ENCODE peak calls at places on chromosomes 11 and 22, in five cellular contexts. W is aorta; J is endothelial cell of umbilical vein; N is CD8-positive, alpha-beta memory T cell; A is cardiac muscle cell. M is an unnamed sample. For H3K9me3, the result is how much of the 10 kb centered on the place peaks cover.

GRCh38 chr11:72561856-72562255 is 112.4 kb downstream of the PDE2A start:
- DNase-seq in W (no peak), J (no peak), N (no peak), A (no peak), M (no peak)

GRCh38 chr11:93939084-93939780 is 81.9 kb upstream of the HEPHL1 start:
- DNase-seq in W (no peak), J (no peak), N (no peak), A (peak), M (no peak)

GRCh38 chr11:58525037-58525614 is 17.2 kb upstream of the OR5B21 start:
- DNase-seq in W (no peak), J (no peak), N (peak), A (peak), M (no peak)

GRCh38 chr22:29129644-29130201 is 56.9 kb downstream of the KREMEN1 start:
- DNase-seq in W (no peak), J (no peak), N (no peak), A (no peak), M (no peak)

GRCh38 chr22:39661501-39661841 is 90.9 kb downstream of the CACNA1I start:
- DNase-seq in W (no peak), J (no peak), N (no peak), A (no peak), M (no peak)

GRCh38 chr11:63663809-63664208 is 7.4 kb downstream of the ATL3 start:
- DNase-seq in W (no peak), J (peak), N (no peak), A (peak), M (no peak)

GRCh38 chr22:30015846-30016245 is 64.4 kb upstream of the HORMAD2 start:
- DNase-seq in W (no peak), J (no peak), N (no peak), A (no peak), M (no peak)

GRCh38 chr11:20031155-20032001 is 128.9 kb downstream of the DBX1 start:
- DNase-seq in W (no peak), J (peak), N (no peak), A (peak), M (no peak)

GRCh38 chr22:10778296-10778814 is 4749.6 kb upstream of the OR11H1 start:
- DNase-seq in W (no peak), J (no peak), N (no peak), A (no peak), M (no peak)

GRCh38 chr22:10781571-10782403 is 4746.2 kb upstream of the OR11H1 start:
- DNase-seq in W (peak), J (no peak), N (no peak), A (no peak), M (no peak)

GRCh38 chr22:10780281-10780680 is 4747.7 kb upstream of the OR11H1 start:
- DNase-seq in W (peak), J (no peak), N (no peak), A (no peak), M (no peak)
- H3K9me3 ChIP-seq in W (under half), J (under half), N (under half), A (under half), M (under half)

GRCh38 chr11:134610116-134610910 is 198.3 kb upstream of the B3GAT1 start:
- DNase-seq in W (no peak), J (no peak), N (no peak), A (no peak), M (no peak)
- H3K9me3 ChIP-seq in W (under half), J (under half), N (under half), A (under half), M (under half)

GRCh38 chr11:69195819-69196218 is 40.1 kb downstream of the SMIM38 start:
- DNase-seq in W (no peak), J (no peak), N (no peak), A (no peak), M (no peak)
- H3K9me3 ChIP-seq in W (under half), J (under half), N (under half), A (under half), M (under half)

GRCh38 chr22:47275479-47276218 is 513.2 kb downstream of the TBC1D22A start:
- DNase-seq in W (peak), J (no peak), N (no peak), A (peak), M (no peak)
- H3K9me3 ChIP-seq in W (under half), J (under half), N (under half), A (under half), M (under half)

GRCh38 chr22:20207277-20208025 is 56.6 kb upstream of the CCDC188 start:
- DNase-seq in W (no peak), J (no peak), N (no peak), A (no peak), M (no peak)
- H3K9me3 ChIP-seq in W (under half), J (under half), N (under half), A (under half), M (under half)

GRCh38 chr22:43308451-43309235 is 34.5 kb downstream of the SCUBE1 start:
- DNase-seq in W (no peak), J (no peak), N (no peak), A (no peak), M (no peak)
- H3K9me3 ChIP-seq in W (under half), J (under half), N (under half), A (under half), M (under half)

GRCh38 chr11:35153280-35153679 is 14.3 kb downstream of the CD44 start:
- DNase-seq in W (no peak), J (no peak), N (no peak), A (no peak), M (no peak)
- H3K9me3 ChIP-seq in W (under half), J (under half), N (under half), A (under half), M (under half)

DNA sequence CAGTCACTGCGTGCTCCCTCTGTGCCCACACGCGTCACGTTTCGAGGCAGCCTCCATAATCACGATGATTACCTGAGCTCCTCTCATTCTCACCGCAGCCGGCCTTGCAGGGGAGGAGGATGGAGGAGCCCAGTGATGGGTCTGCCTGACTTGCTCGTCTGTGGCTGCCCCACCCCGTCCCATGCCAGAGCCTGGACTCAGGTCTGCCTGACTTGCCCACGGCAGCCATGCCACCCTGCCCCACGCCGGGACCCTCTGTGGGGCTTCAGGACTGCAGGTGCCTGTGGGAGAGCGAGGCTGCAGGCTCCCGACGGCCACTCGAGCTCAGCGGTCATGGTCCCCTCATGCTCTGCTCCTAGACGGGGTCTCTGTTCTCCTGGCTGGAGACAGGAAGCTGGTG is 1025.1 kb downstream of the BRD1 start:
- DNase-seq in W (peak), J (no peak), N (no peak), A (no peak), M (no peak)
- H3K9me3 ChIP-seq in W (under half), J (under half), N (under half), A (under half), M (under half)

DNA sequence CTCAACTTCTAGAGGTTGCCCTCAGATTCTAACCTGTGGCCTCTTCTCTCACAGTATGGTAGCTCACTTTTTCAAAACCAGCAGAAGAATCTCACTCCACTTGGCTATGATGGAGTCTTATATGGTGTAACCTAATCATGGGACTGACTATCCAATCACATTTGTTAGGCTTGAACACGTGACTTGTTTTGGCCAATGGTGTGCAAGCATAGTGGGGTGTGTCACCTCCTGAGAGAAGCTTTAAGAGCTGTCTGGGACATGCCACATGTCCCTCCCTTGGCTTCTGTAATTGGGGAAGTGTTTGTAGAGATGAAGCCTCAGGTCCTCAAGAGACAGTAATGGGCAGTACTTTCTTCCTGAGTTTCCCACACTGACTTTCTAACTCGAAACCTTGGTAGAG is 12.8 kb upstream of the SMIM38 start:
- DNase-seq in W (no peak), J (no peak), N (no peak), A (no peak), M (no peak)
- H3K9me3 ChIP-seq in W (under half), J (under half), N (under half), A (under half), M (under half)

GRCh38 chr22:47237890-47238480 is 475.5 kb downstream of the TBC1D22A start:
- DNase-seq in W (no peak), J (no peak), N (no peak), A (no peak), M (no peak)
- H3K9me3 ChIP-seq in W (under half), J (under half), N (under half), A (under half), M (under half)

M was measured in T-helper 17 cell.